ENCODE peak calls at places on chromosomes 11 and 22, in eight cellular contexts. One of them, this sample, is unnamed.

GRCh38 chr11:60265373-60266214 is 14.9 kb upstream of the MS4A4A start:
- DNase-seq in T-cell: no peak
- DNase-seq in DMS53: peak
- DNase-seq in RCC 7860: peak
- DNase-seq in mammary epithelial cell: peak
- DNase-seq in A172: peak
- DNase-seq in CD8-positive, alpha-beta memory T cell: no peak
- DNase-seq in epithelial cell of esophagus: peak
- DNase-seq in this sample: peak

GRCh38 chr22:20117656-20118571 is 888 bp upstream of the TRMT2A start:
- DNase-seq in T-cell: peak
- DNase-seq in DMS53: peak
- DNase-seq in RCC 7860: no peak
- DNase-seq in mammary epithelial cell: no peak
- DNase-seq in A172: no peak
- DNase-seq in CD8-positive, alpha-beta memory T cell: peak
- DNase-seq in epithelial cell of esophagus: peak
- DNase-seq in this sample: no peak

GRCh38 chr22:23691748-23692423 is 1.1 kb downstream of the RGL4 start:
- DNase-seq in T-cell: no peak
- DNase-seq in DMS53: no peak
- DNase-seq in RCC 7860: no peak
- DNase-seq in mammary epithelial cell: no peak
- DNase-seq in A172: no peak
- DNase-seq in CD8-positive, alpha-beta memory T cell: no peak
- DNase-seq in epithelial cell of esophagus: no peak
- DNase-seq in this sample: no peak

GRCh38 chr11:19258651-19259230 is 18.0 kb upstream of the E2F8 start:
- DNase-seq in T-cell: no peak
- DNase-seq in DMS53: peak
- DNase-seq in RCC 7860: peak
- DNase-seq in mammary epithelial cell: no peak
- DNase-seq in A172: no peak
- DNase-seq in CD8-positive, alpha-beta memory T cell: no peak
- DNase-seq in epithelial cell of esophagus: no peak
- DNase-seq in this sample: no peak

GRCh38 chr22:21796863-21797262 is 61.3 kb upstream of the YPEL1 start:
- DNase-seq in T-cell: no peak
- DNase-seq in DMS53: peak
- DNase-seq in RCC 7860: no peak
- DNase-seq in mammary epithelial cell: no peak
- DNase-seq in A172: no peak
- DNase-seq in CD8-positive, alpha-beta memory T cell: no peak
- DNase-seq in epithelial cell of esophagus: peak
- DNase-seq in this sample: no peak

GRCh38 chr11:1153951-1154487 is 3.7 kb upstream of the MUC5AC start:
- DNase-seq in T-cell: no peak
- DNase-seq in DMS53: peak
- DNase-seq in RCC 7860: peak
- DNase-seq in mammary epithelial cell: peak
- DNase-seq in A172: peak
- DNase-seq in CD8-positive, alpha-beta memory T cell: no peak
- DNase-seq in epithelial cell of esophagus: no peak
- DNase-seq in this sample: peak

GRCh38 chr11:67252831-67253239 is 13.4 kb upstream of the GRK2 start:
- DNase-seq in T-cell: peak
- DNase-seq in DMS53: peak
- DNase-seq in RCC 7860: no peak
- DNase-seq in mammary epithelial cell: peak
- DNase-seq in A172: peak
- DNase-seq in CD8-positive, alpha-beta memory T cell: no peak
- DNase-seq in epithelial cell of esophagus: peak
- DNase-seq in this sample: peak

GRCh38 chr22:37633693-37634504 is 5.6 kb upstream of the SH3BP1 start:
- DNase-seq in T-cell: peak
- DNase-seq in DMS53: peak
- DNase-seq in RCC 7860: peak
- DNase-seq in mammary epithelial cell: no peak
- DNase-seq in A172: peak
- DNase-seq in CD8-positive, alpha-beta memory T cell: peak
- DNase-seq in epithelial cell of esophagus: no peak
- DNase-seq in this sample: peak

GRCh38 chr11:35629914-35630313 is 11.7 kb downstream of the FJX1 start:
- DNase-seq in T-cell: no peak
- DNase-seq in DMS53: peak
- DNase-seq in RCC 7860: peak
- DNase-seq in mammary epithelial cell: peak
- DNase-seq in A172: peak
- DNase-seq in CD8-positive, alpha-beta memory T cell: no peak
- DNase-seq in epithelial cell of esophagus: peak
- DNase-seq in this sample: peak

GRCh38 chr11:117915672-117916235 is 13.4 kb downstream of the TMPRSS13 start:
- DNase-seq in T-cell: no peak
- DNase-seq in DMS53: no peak
- DNase-seq in RCC 7860: no peak
- DNase-seq in mammary epithelial cell: no peak
- DNase-seq in A172: no peak
- DNase-seq in CD8-positive, alpha-beta memory T cell: no peak
- DNase-seq in epithelial cell of esophagus: no peak
- DNase-seq in this sample: no peak

GRCh38 chr11:94329501-94329900 is 25.1 kb downstream of the IZUMO1R start:
- DNase-seq in T-cell: no peak
- DNase-seq in DMS53: no peak
- DNase-seq in RCC 7860: no peak
- DNase-seq in mammary epithelial cell: no peak
- DNase-seq in A172: no peak
- DNase-seq in CD8-positive, alpha-beta memory T cell: no peak
- DNase-seq in epithelial cell of esophagus: no peak
- DNase-seq in this sample: no peak

GRCh38 chr22:42282252-42282942 is 11.9 kb upstream of the TCF20 start:
- DNase-seq in T-cell: no peak
- DNase-seq in DMS53: peak
- DNase-seq in RCC 7860: no peak
- DNase-seq in mammary epithelial cell: no peak
- DNase-seq in A172: no peak
- DNase-seq in CD8-positive, alpha-beta memory T cell: no peak
- DNase-seq in epithelial cell of esophagus: no peak
- DNase-seq in this sample: no peak

GRCh38 chr11:118916842-118917388 is 8.8 kb downstream of the BCL9L start:
- DNase-seq in T-cell: no peak
- DNase-seq in DMS53: no peak
- DNase-seq in RCC 7860: no peak
- DNase-seq in mammary epithelial cell: peak
- DNase-seq in A172: peak
- DNase-seq in CD8-positive, alpha-beta memory T cell: no peak
- DNase-seq in epithelial cell of esophagus: peak
- DNase-seq in this sample: peak

GRCh38 chr11:71120346-71120963 is 131.9 kb downstream of the SHANK2 start:
- DNase-seq in T-cell: no peak
- DNase-seq in DMS53: peak
- DNase-seq in RCC 7860: no peak
- DNase-seq in mammary epithelial cell: peak
- DNase-seq in A172: peak
- DNase-seq in CD8-positive, alpha-beta memory T cell: no peak
- DNase-seq in epithelial cell of esophagus: peak
- DNase-seq in this sample: peak

GRCh38 chr11:26070981-26071380 is 260.9 kb upstream of the ANO3 start:
- DNase-seq in T-cell: no peak
- DNase-seq in DMS53: no peak
- DNase-seq in RCC 7860: no peak
- DNase-seq in mammary epithelial cell: no peak
- DNase-seq in A172: no peak
- DNase-seq in CD8-positive, alpha-beta memory T cell: no peak
- DNase-seq in epithelial cell of esophagus: no peak
- DNase-seq in this sample: no peak

GRCh38 chr11:66136752-66137123 is 66.7 kb downstream of the PACS1 start:
- DNase-seq in T-cell: no peak
- DNase-seq in DMS53: no peak
- DNase-seq in RCC 7860: peak
- DNase-seq in mammary epithelial cell: no peak
- DNase-seq in A172: no peak
- DNase-seq in CD8-positive, alpha-beta memory T cell: no peak
- DNase-seq in epithelial cell of esophagus: peak
- DNase-seq in this sample: peak

This sample was measured in Daoy.